ENCODE peak calls at places on chromosomes 16 and 17, in eight cellular contexts. C is CD8-positive, alpha-beta T cell; F is lung; G is GM06990; A is kidney epithelial cell; B is MM.1S; P is endothelial cell of umbilical vein; J is IMR-90. E is an unnamed sample. For H3K27me3, the result is how much of the 10 kb centered on the place peaks cover.

GRCh38 chr17:41013606-41014005 is 4.7 kb upstream of the KRTAP3-1 start:
- DNase-seq in C (no peak), F (no peak), G (no peak), A (no peak), B (no peak), P (no peak), J (peak), E (no peak)

GRCh38 chr16:49575352-49576172 is 202.0 kb downstream of the C16orf78 start:
- DNase-seq in C (no peak), F (no peak), G (peak), A (no peak), B (peak), P (no peak), J (no peak), E (no peak)

GRCh38 chr17:75542184-75542583 is 16.7 kb downstream of the LLGL2 start:
- DNase-seq in C (no peak), F (no peak), G (no peak), A (no peak), B (no peak), P (no peak), J (no peak), E (no peak)

GRCh38 chr16:85473909-85474640 is 139.0 kb upstream of the GSE1 start:
- DNase-seq in C (no peak), F (no peak), G (no peak), A (no peak), B (no peak), P (no peak), J (no peak), E (no peak)

GRCh38 chr17:43556292-43556691 is 10.2 kb upstream of the ETV4 start:
- DNase-seq in C (no peak), F (peak), G (no peak), A (no peak), B (no peak), P (no peak), J (peak), E (peak)

GRCh38 chr17:12737740-12738469 is 51.4 kb upstream of the ARHGAP44 start:
- DNase-seq in C (no peak), F (no peak), G (no peak), A (no peak), B (no peak), P (no peak), J (peak), E (no peak)

GRCh38 chr16:25699069-25699468 is 7.3 kb downstream of the HS3ST4 start:
- DNase-seq in C (no peak), F (no peak), G (no peak), A (no peak), B (no peak), P (no peak), J (no peak), E (no peak)

GRCh38 chr17:69030145-69030544 is 30.6 kb downstream of the ABCA9 start:
- DNase-seq in C (no peak), F (no peak), G (no peak), A (no peak), B (no peak), P (no peak), J (peak), E (peak)

GRCh38 chr16:69338557-69339288 is 641 bp downstream of the COG8 start:
- DNase-seq in C (peak), F (no peak), G (no peak), A (no peak), B (peak), P (no peak), J (no peak), E (no peak)

GRCh38 chr17:81510798-81511549 is 1.6 kb downstream of the ACTG1 start:
- DNase-seq in C (peak), F (no peak), G (no peak), A (no peak), B (peak), P (peak), J (no peak), E (no peak)

GRCh38 chr16:71408536-71408935 is 33.3 kb downstream of the TLE7 start:
- DNase-seq in C (no peak), F (no peak), G (no peak), A (no peak), B (no peak), P (no peak), J (no peak), E (no peak)

GRCh38 chr17:57308543-57309186 is 52.3 kb downstream of the MSI2 start:
- DNase-seq in C (no peak), F (no peak), G (no peak), A (no peak), B (no peak), P (no peak), J (no peak), E (no peak)

GRCh38 chr17:16352303-16352837 is 899 bp downstream of the CENPV start:
- DNase-seq in C (peak), F (no peak), G (peak), A (no peak), B (no peak), P (peak), J (peak), E (no peak)

GRCh38 chr17:71628306-71628705 is 492.5 kb upstream of the SOX9 start:
- DNase-seq in C (no peak), F (no peak), G (no peak), A (no peak), B (no peak), P (no peak), J (no peak), E (no peak)

GRCh38 chr16:4617880-4618279 is 3.2 kb upstream of the UBALD1 start:
- DNase-seq in C (no peak), F (no peak), G (no peak), A (no peak), B (no peak), P (no peak), J (no peak), E (no peak)

GRCh38 chr16:58459344-58460218 is 40.4 kb upstream of the NDRG4 start:
- DNase-seq in C (no peak), F (no peak), G (no peak), A (peak), B (no peak), P (peak), J (peak), E (peak)

GRCh38 chr17:70119545-70119944 is 44.5 kb downstream of the KCNJ16 start:
- DNase-seq in C (no peak), F (no peak), G (no peak), A (no peak), B (no peak), P (no peak), J (no peak), E (no peak)

GRCh38 chr17:55410722-55411462 is 10.7 kb downstream of the MMD start:
- DNase-seq in C (no peak), F (peak), G (no peak), A (no peak), B (no peak), P (no peak), J (no peak), E (peak)

GRCh38 chr17:36152639-36153120 is 23.8 kb downstream of the TBC1D3B start:
- DNase-seq in C (no peak), F (no peak), G (no peak), A (no peak), B (peak), P (no peak), J (no peak), E (no peak)

GRCh38 chr16:3179651-3180050 is 8.4 kb upstream of the OR1F1 start:
- DNase-seq in C (no peak), F (no peak), G (no peak), A (no peak), B (no peak), P (no peak), J (no peak), E (no peak)

GRCh38 chr16:3182608-3183444 is 5.2 kb upstream of the OR1F1 start:
- DNase-seq in C (peak), F (no peak), G (peak), A (no peak), B (no peak), P (peak), J (peak), E (peak)

GRCh38 chr16:3186946-3187690 is 886 bp upstream of the OR1F1 start:
- DNase-seq in C (no peak), F (no peak), G (no peak), A (no peak), B (no peak), P (no peak), J (no peak), E (no peak)

GRCh38 chr16:3180445-3180878 is 7.5 kb upstream of the OR1F1 start:
- DNase-seq in C (no peak), F (no peak), G (no peak), A (no peak), B (no peak), P (no peak), J (no peak), E (peak)

DNA sequence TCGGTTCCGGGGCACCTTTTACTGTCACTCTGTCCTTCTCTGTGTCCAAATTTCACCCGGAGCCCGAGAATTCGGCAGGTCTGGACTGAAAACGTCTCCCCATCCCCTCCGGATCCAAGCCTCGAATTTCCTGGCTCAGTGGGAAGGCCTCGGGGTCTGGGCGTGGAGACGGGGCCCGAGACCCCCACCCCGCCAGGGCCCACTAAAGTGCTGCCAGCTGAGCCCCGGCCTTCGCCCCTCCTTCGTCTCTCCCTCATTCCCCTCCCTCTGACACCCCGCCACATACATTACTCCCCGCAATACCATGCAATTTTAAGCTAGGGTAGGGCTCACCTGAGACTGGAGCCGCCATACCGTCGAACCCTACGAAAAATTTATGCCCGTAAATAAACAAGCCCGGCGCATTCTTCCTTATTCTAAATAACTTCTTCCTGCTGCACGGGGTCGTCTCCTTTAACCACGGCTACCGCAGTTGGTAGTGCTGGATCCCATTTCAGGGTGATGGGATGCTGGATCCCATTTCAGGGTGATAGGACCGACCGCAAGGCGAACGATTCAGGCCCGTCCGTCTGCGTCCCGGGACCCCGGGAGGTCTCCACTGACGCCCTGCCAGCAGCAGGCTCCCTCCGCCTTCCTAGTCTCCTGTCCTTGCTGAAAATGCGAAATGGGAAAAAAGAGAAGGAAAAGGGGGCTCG is 4.4 kb upstream of the OR1F1 start:
- DNase-seq in C (no peak), F (no peak), G (peak), A (no peak), B (no peak), P (no peak), J (no peak), E (no peak)
- H3K27me3 ChIP-seq in C (under half), F (under half), G (under half), A (under half), B (half or more), P (under half), J (under half), E (under half)

GRCh38 chr16:84314373-84314772 is 19.7 kb downstream of the WFDC1 start:
- DNase-seq in C (no peak), F (no peak), G (no peak), A (no peak), B (no peak), P (no peak), J (no peak), E (peak)

GRCh38 chr16:84313921-84314320 is 19.2 kb downstream of the WFDC1 start:
- DNase-seq in C (no peak), F (no peak), G (no peak), A (no peak), B (no peak), P (no peak), J (no peak), E (no peak)

GRCh38 chr16:84314814-84315213 is 20.1 kb downstream of the WFDC1 start:
- DNase-seq in C (no peak), F (no peak), G (no peak), A (no peak), B (no peak), P (no peak), J (peak), E (no peak)

GRCh38 chr16:84310642-84311041 is 16.0 kb downstream of the WFDC1 start:
- DNase-seq in C (no peak), F (no peak), G (no peak), A (no peak), B (no peak), P (no peak), J (no peak), E (no peak)

GRCh38 chr16:84312783-84313382 is 18.2 kb downstream of the WFDC1 start:
- DNase-seq in C (no peak), F (no peak), G (no peak), A (no peak), B (no peak), P (no peak), J (no peak), E (no peak)
- H3K4me3 ChIP-seq in C (no peak), F (no peak), G (no peak), A (no peak), B (no peak), P (no peak), J (no peak), E (no peak)

DNA sequence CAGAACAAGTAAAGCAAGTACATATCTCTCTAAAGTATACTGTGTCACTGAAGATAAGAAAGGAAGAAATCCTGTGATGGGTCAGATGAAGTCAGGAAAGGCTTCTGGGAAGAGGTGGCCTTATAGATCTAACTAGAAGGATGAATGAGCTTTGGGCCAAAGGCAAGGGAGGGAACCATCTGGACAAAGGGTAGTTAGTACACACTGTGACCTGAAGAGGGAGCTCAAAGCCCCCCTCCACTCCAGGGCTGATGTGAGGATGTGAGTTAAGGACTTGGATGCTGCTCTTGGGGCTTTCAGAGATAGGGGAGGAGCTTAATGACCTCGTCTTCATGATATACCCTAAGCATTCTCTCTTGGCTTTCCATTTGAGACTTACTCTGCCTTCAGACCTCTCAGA is 185.3 kb upstream of the CACNG3 start:
- DNase-seq in C (no peak), F (no peak), G (peak), A (no peak), B (peak), P (peak), J (peak), E (no peak)
- TF ChIP-seq CTCF in C (no peak), F (no peak), G (peak), A (peak), B (peak), P (peak), J (peak), E (no peak)

DNA sequence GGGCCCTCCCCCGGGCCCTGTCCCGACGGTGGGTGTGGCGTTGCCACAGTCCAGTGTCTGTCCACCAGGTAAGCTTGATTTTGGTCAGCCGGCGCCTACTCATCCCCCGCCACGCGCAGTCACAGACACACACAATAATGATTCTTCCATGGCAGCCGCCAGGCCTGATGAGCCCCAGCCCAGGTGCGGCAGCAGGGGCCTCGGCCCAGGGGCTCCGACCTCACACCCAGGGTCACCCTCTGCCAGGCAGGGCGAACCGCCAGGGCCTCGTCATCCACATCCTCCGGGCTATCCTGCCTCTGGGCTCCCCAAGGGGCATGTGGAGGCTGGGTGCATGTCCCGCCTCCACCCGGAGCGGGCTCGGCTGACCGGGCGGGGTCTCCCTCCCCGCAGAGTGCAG is 7.5 kb downstream of the TPSG1 start:
- DNase-seq in C (no peak), F (no peak), G (no peak), A (no peak), B (no peak), P (no peak), J (no peak), E (no peak)
- H3K27me3 ChIP-seq in C (under half), F (under half), G (under half), A (under half), B (half or more), P (under half), J (under half), E (under half)

GRCh38 chr17:67491009-67491677 is 114.1 kb downstream of the PITPNC1 start:
- DNase-seq in C (no peak), F (peak), G (no peak), A (peak), B (no peak), P (peak), J (peak), E (peak)
- H3K4me3 ChIP-seq in C (no peak), F (no peak), G (no peak), A (no peak), B (no peak), P (no peak), J (peak), E (no peak)

GRCh38 chr17:30074726-30075125 is 41.9 kb upstream of the NSRP1 start:
- DNase-seq in C (no peak), F (no peak), G (no peak), A (no peak), B (no peak), P (no peak), J (peak), E (peak)
- TF ChIP-seq CTCF in C (no peak), F (no peak), G (no peak), A (no peak), B (no peak), P (no peak), J (no peak), E (no peak)

DNA sequence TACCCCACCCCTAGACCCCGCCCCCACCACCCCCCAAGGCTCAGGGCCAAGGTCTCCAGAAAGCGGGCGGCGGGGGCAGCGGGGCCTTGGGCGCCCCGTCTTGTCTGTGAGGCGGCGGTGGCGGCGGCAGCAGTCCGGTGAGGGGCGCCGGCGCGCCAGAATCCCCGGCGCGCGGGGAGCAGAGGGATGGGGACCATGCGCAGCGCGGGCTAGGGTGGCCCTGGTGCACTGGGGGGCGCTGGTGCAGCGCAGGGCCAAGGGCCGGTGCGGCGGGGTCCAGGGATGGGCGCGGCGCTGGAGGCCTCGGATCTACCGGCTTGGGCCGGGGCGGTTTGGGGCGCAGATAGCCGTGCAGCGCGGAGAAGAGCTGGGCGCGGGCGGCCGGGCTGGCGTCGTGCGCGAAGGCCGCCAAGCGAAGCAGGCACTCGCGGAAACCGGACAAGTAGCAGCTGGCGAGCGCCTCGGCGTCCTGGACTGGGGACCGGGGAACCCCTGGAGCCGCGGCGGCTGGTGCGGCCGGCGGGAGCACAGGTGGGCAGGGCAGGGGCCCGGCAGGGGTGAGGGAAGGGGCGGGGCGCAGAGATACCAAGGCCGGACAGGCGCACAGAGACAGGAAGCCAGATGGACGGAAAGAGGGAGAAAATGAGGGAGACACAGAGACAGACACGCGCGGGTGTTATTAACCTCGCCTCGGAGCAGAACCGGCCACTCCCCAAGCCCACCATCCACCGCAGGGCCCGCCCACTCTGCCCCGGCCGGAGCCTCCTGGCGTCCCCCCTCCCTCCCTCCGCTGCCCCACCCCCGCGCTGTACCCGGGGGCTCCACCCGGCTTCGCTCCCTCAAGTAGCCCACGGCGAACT is 2.1 kb downstream of the HES7 start:
- DNase-seq in C (peak), F (no peak), G (peak), A (no peak), B (peak), P (peak), J (peak), E (no peak)
- H3K27me3 ChIP-seq in C (under half), F (under half), G (under half), A (under half), B (under half), P (under half), J (under half), E (under half)